ENCODE peak calls at places on chromosomes 11 and 22, in five cellular contexts. L is stimulated activated CD4-positive, alpha-beta T cell treated with anti-CD3 and anti-CD28 coated beads, TNF-alpha, amount 100 ng/mL, for 1 hour; O is NCI-H460; T is NCI-H345; P is T47D. X is an unnamed sample.

GRCh38 chr22:25497269-25497668 is 67.2 kb upstream of the GRK3 start:
- DNase-seq in T (no peak), L (no peak), P (no peak), O (no peak), X (no peak)

GRCh38 chr11:46337626-46338345 is 9.5 kb upstream of the DGKZ start:
- DNase-seq in T (peak), P (no peak), L (no peak), O (no peak), X (no peak)

GRCh38 chr11:1478011-1478410 is 8.6 kb downstream of the MOB2 start:
- DNase-seq in P (no peak), O (no peak), T (no peak), L (no peak), X (no peak)

GRCh38 chr11:81039916-81040530 is 1599.2 kb upstream of the TENM4 start:
- DNase-seq in T (no peak), P (no peak), O (no peak), L (no peak), X (no peak)

GRCh38 chr22:32764330-32765116 is 37.0 kb upstream of the TIMP3 start:
- DNase-seq in P (no peak), O (no peak), T (no peak), L (no peak), X (no peak)

GRCh38 chr11:72583177-72583553 is 91.1 kb downstream of the PDE2A start:
- DNase-seq in P (no peak), T (no peak), O (no peak), L (no peak), X (no peak)

GRCh38 chr11:33722579-33723234 is 13.5 kb downstream of the CD59 start:
- DNase-seq in T (no peak), P (peak), L (no peak), O (no peak), X (no peak)

GRCh38 chr11:17746096-17746495 is 11.5 kb downstream of the KCNC1 start:
- DNase-seq in T (no peak), O (no peak), P (no peak), L (no peak), X (no peak)

GRCh38 chr11:86192858-86193257 is 51.7 kb upstream of the EED start:
- DNase-seq in P (no peak), O (no peak), T (no peak), L (no peak), X (no peak)

X was measured in LNCaP clone FGC.